ENCODE peak calls at places on chromosomes 2 and 18, in ten cellular contexts. One of them, this sample, is unnamed.

GRCh38 chr2:158542577-158542976 is 85.8 kb downstream of the PKP4 start:
- DNase-seq in mammary epithelial cell: no peak
- DNase-seq in upper lobe of right lung: no peak
- DNase-seq in tibial nerve: no peak
- DNase-seq in BE2C: no peak
- DNase-seq in ovary: no peak
- DNase-seq in ascending aorta: no peak
- DNase-seq in K562: no peak
- DNase-seq in effector memory CD4-positive, alpha-beta T cell: no peak
- DNase-seq in CD8-positive, alpha-beta T cell: no peak
- DNase-seq in this sample: no peak

GRCh38 chr2:100624536-100624935 is 61.7 kb downstream of the PDCL3 start:
- DNase-seq in mammary epithelial cell: no peak
- DNase-seq in upper lobe of right lung: no peak
- DNase-seq in tibial nerve: no peak
- DNase-seq in BE2C: no peak
- DNase-seq in ovary: no peak
- DNase-seq in ascending aorta: no peak
- DNase-seq in K562: no peak
- DNase-seq in effector memory CD4-positive, alpha-beta T cell: no peak
- DNase-seq in CD8-positive, alpha-beta T cell: no peak
- DNase-seq in this sample: no peak

GRCh38 chr2:147026664-147027278 is 818.1 kb upstream of the ACVR2A start:
- DNase-seq in mammary epithelial cell: peak
- DNase-seq in upper lobe of right lung: no peak
- DNase-seq in tibial nerve: no peak
- DNase-seq in BE2C: no peak
- DNase-seq in ovary: no peak
- DNase-seq in ascending aorta: no peak
- DNase-seq in K562: no peak
- DNase-seq in effector memory CD4-positive, alpha-beta T cell: no peak
- DNase-seq in CD8-positive, alpha-beta T cell: no peak
- DNase-seq in this sample: peak

GRCh38 chr2:159297042-159297707 is 10.7 kb upstream of the WDSUB1 start:
- DNase-seq in mammary epithelial cell: no peak
- DNase-seq in upper lobe of right lung: no peak
- DNase-seq in tibial nerve: no peak
- DNase-seq in BE2C: no peak
- DNase-seq in ovary: no peak
- DNase-seq in ascending aorta: no peak
- DNase-seq in K562: no peak
- DNase-seq in effector memory CD4-positive, alpha-beta T cell: no peak
- DNase-seq in CD8-positive, alpha-beta T cell: no peak
- DNase-seq in this sample: no peak

GRCh38 chr2:233426619-233427342 is 72.5 kb downstream of the DGKD start:
- DNase-seq in mammary epithelial cell: peak
- DNase-seq in upper lobe of right lung: no peak
- DNase-seq in tibial nerve: no peak
- DNase-seq in BE2C: no peak
- DNase-seq in ovary: no peak
- DNase-seq in ascending aorta: no peak
- DNase-seq in K562: peak
- DNase-seq in effector memory CD4-positive, alpha-beta T cell: no peak
- DNase-seq in CD8-positive, alpha-beta T cell: no peak
- DNase-seq in this sample: no peak

GRCh38 chr2:133886735-133887675 is 318.7 kb upstream of the NCKAP5 start:
- DNase-seq in mammary epithelial cell: peak
- DNase-seq in upper lobe of right lung: peak
- DNase-seq in tibial nerve: peak
- DNase-seq in BE2C: peak
- DNase-seq in ovary: peak
- DNase-seq in ascending aorta: no peak
- DNase-seq in K562: peak
- DNase-seq in effector memory CD4-positive, alpha-beta T cell: peak
- DNase-seq in CD8-positive, alpha-beta T cell: peak
- DNase-seq in this sample: peak

GRCh38 chr2:31037058-31037457 is 101.2 kb downstream of the GALNT14 start:
- DNase-seq in mammary epithelial cell: no peak
- DNase-seq in upper lobe of right lung: no peak
- DNase-seq in tibial nerve: no peak
- DNase-seq in BE2C: no peak
- DNase-seq in ovary: no peak
- DNase-seq in ascending aorta: no peak
- DNase-seq in K562: no peak
- DNase-seq in effector memory CD4-positive, alpha-beta T cell: no peak
- DNase-seq in CD8-positive, alpha-beta T cell: no peak
- DNase-seq in this sample: no peak

GRCh38 chr18:37222383-37223378 is 342.9 kb downstream of the CELF4 start:
- DNase-seq in mammary epithelial cell: no peak
- DNase-seq in upper lobe of right lung: no peak
- DNase-seq in tibial nerve: no peak
- DNase-seq in BE2C: no peak
- DNase-seq in ovary: no peak
- DNase-seq in ascending aorta: no peak
- DNase-seq in K562: no peak
- DNase-seq in effector memory CD4-positive, alpha-beta T cell: no peak
- DNase-seq in CD8-positive, alpha-beta T cell: no peak
- DNase-seq in this sample: no peak

GRCh38 chr2:943821-944220 is 6.8 kb upstream of the SNTG2 start:
- DNase-seq in mammary epithelial cell: no peak
- DNase-seq in upper lobe of right lung: no peak
- DNase-seq in tibial nerve: no peak
- DNase-seq in BE2C: no peak
- DNase-seq in ovary: no peak
- DNase-seq in ascending aorta: no peak
- DNase-seq in K562: no peak
- DNase-seq in effector memory CD4-positive, alpha-beta T cell: no peak
- DNase-seq in CD8-positive, alpha-beta T cell: no peak
- DNase-seq in this sample: no peak

GRCh38 chr2:126495189-126495588 is 160.8 kb upstream of the GYPC start:
- DNase-seq in mammary epithelial cell: no peak
- DNase-seq in upper lobe of right lung: no peak
- DNase-seq in tibial nerve: no peak
- DNase-seq in BE2C: no peak
- DNase-seq in ovary: no peak
- DNase-seq in ascending aorta: no peak
- DNase-seq in K562: no peak
- DNase-seq in effector memory CD4-positive, alpha-beta T cell: no peak
- DNase-seq in CD8-positive, alpha-beta T cell: no peak
- DNase-seq in this sample: no peak

GRCh38 chr18:33923980-33924379 is 300.7 kb downstream of the NOL4 start:
- DNase-seq in mammary epithelial cell: no peak
- DNase-seq in upper lobe of right lung: no peak
- DNase-seq in tibial nerve: no peak
- DNase-seq in BE2C: peak
- DNase-seq in ovary: no peak
- DNase-seq in ascending aorta: no peak
- DNase-seq in K562: no peak
- DNase-seq in effector memory CD4-positive, alpha-beta T cell: no peak
- DNase-seq in CD8-positive, alpha-beta T cell: no peak
- DNase-seq in this sample: no peak

GRCh38 chr2:60759654-60760053 is 3.6 kb downstream of the PAPOLG start:
- DNase-seq in mammary epithelial cell: no peak
- DNase-seq in upper lobe of right lung: no peak
- DNase-seq in tibial nerve: no peak
- DNase-seq in BE2C: no peak
- DNase-seq in ovary: no peak
- DNase-seq in ascending aorta: no peak
- DNase-seq in K562: no peak
- DNase-seq in effector memory CD4-positive, alpha-beta T cell: no peak
- DNase-seq in CD8-positive, alpha-beta T cell: no peak
- DNase-seq in this sample: no peak

GRCh38 chr2:232888839-232889529 is 18.9 kb downstream of the SNORC start:
- DNase-seq in mammary epithelial cell: no peak
- DNase-seq in upper lobe of right lung: no peak
- DNase-seq in tibial nerve: no peak
- DNase-seq in BE2C: no peak
- DNase-seq in ovary: peak
- DNase-seq in ascending aorta: no peak
- DNase-seq in K562: no peak
- DNase-seq in effector memory CD4-positive, alpha-beta T cell: no peak
- DNase-seq in CD8-positive, alpha-beta T cell: no peak
- DNase-seq in this sample: no peak

GRCh38 chr2:226797289-226797988 is 2.2 kb downstream of the IRS1 start:
- DNase-seq in mammary epithelial cell: no peak
- DNase-seq in upper lobe of right lung: peak
- DNase-seq in tibial nerve: no peak
- DNase-seq in BE2C: no peak
- DNase-seq in ovary: peak
- DNase-seq in ascending aorta: no peak
- DNase-seq in K562: no peak
- DNase-seq in effector memory CD4-positive, alpha-beta T cell: no peak
- DNase-seq in CD8-positive, alpha-beta T cell: peak
- DNase-seq in this sample: no peak

GRCh38 chr18:58867281-58867961 is 2.7 kb downstream of the ZNF532 start:
- DNase-seq in mammary epithelial cell: peak
- DNase-seq in upper lobe of right lung: no peak
- DNase-seq in tibial nerve: no peak
- DNase-seq in BE2C: no peak
- DNase-seq in ovary: no peak
- DNase-seq in ascending aorta: no peak
- DNase-seq in K562: no peak
- DNase-seq in effector memory CD4-positive, alpha-beta T cell: no peak
- DNase-seq in CD8-positive, alpha-beta T cell: no peak
- DNase-seq in this sample: no peak

GRCh38 chr2:161120775-161121174 is 39.5 kb upstream of the TANK start:
- DNase-seq in mammary epithelial cell: no peak
- DNase-seq in upper lobe of right lung: no peak
- DNase-seq in tibial nerve: no peak
- DNase-seq in BE2C: no peak
- DNase-seq in ovary: no peak
- DNase-seq in ascending aorta: no peak
- DNase-seq in K562: no peak
- DNase-seq in effector memory CD4-positive, alpha-beta T cell: no peak
- DNase-seq in CD8-positive, alpha-beta T cell: no peak
- DNase-seq in this sample: no peak

GRCh38 chr2:161124186-161124585 is 36.0 kb upstream of the TANK start:
- DNase-seq in mammary epithelial cell: no peak
- DNase-seq in upper lobe of right lung: no peak
- DNase-seq in tibial nerve: no peak
- DNase-seq in BE2C: no peak
- DNase-seq in ovary: no peak
- DNase-seq in ascending aorta: no peak
- DNase-seq in K562: no peak
- DNase-seq in effector memory CD4-positive, alpha-beta T cell: no peak
- DNase-seq in CD8-positive, alpha-beta T cell: no peak
- DNase-seq in this sample: no peak

GRCh38 chr2:161121622-161122021 is 38.6 kb upstream of the TANK start:
- DNase-seq in mammary epithelial cell: no peak
- DNase-seq in upper lobe of right lung: no peak
- DNase-seq in tibial nerve: no peak
- DNase-seq in BE2C: no peak
- DNase-seq in ovary: no peak
- DNase-seq in ascending aorta: no peak
- DNase-seq in K562: no peak
- DNase-seq in effector memory CD4-positive, alpha-beta T cell: no peak
- DNase-seq in CD8-positive, alpha-beta T cell: no peak
- DNase-seq in this sample: no peak

GRCh38 chr2:161122772-161123530 is 37.3 kb upstream of the TANK start:
- DNase-seq in mammary epithelial cell: peak
- DNase-seq in upper lobe of right lung: no peak
- DNase-seq in tibial nerve: peak
- DNase-seq in BE2C: peak
- DNase-seq in ovary: peak
- DNase-seq in ascending aorta: no peak
- DNase-seq in K562: peak
- DNase-seq in effector memory CD4-positive, alpha-beta T cell: no peak
- DNase-seq in CD8-positive, alpha-beta T cell: no peak
- DNase-seq in this sample: peak

DNA sequence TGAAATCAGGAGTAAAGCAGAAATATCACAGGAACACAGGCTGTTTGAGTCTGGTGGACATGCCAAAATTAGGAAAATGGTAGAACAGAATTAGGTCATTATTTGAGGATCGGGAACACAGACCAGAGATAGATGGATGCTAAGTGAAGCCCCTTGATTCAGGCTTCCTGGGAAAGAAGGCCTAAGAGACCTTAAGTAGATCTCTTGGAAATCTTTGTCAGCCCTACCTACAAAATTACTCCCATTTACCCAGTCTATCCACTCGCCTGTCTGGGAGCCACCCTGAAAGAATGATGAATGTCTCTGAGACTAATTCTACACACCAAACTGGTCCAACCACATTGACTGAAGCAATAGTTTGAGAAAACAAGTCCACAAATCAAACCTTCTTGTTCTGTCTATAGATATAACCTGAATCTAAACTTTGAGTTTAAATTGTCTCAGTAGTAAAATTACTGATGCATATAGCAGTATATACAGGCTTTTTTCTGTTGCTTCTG is 36.6 kb upstream of the TANK start:
- DNase-seq in mammary epithelial cell: peak
- DNase-seq in upper lobe of right lung: no peak
- DNase-seq in tibial nerve: no peak
- DNase-seq in BE2C: no peak
- DNase-seq in ovary: no peak
- DNase-seq in ascending aorta: no peak
- DNase-seq in K562: no peak
- DNase-seq in effector memory CD4-positive, alpha-beta T cell: no peak
- DNase-seq in CD8-positive, alpha-beta T cell: no peak
- DNase-seq in this sample: no peak
- H3K4me3 ChIP-seq in mammary epithelial cell: no peak
- H3K4me3 ChIP-seq in upper lobe of right lung: no peak
- H3K4me3 ChIP-seq in tibial nerve: no peak
- H3K4me3 ChIP-seq in BE2C: no peak
- H3K4me3 ChIP-seq in ovary: no peak
- H3K4me3 ChIP-seq in ascending aorta: no peak
- H3K4me3 ChIP-seq in K562: no peak
- H3K4me3 ChIP-seq in effector memory CD4-positive, alpha-beta T cell: no peak
- H3K4me3 ChIP-seq in CD8-positive, alpha-beta T cell: no peak
- H3K4me3 ChIP-seq in this sample: no peak

GRCh38 chr2:230447455-230448451 is 31.8 kb downstream of the SP100 start:
- DNase-seq in mammary epithelial cell: no peak
- DNase-seq in upper lobe of right lung: no peak
- DNase-seq in tibial nerve: no peak
- DNase-seq in BE2C: no peak
- DNase-seq in ovary: no peak
- DNase-seq in ascending aorta: no peak
- DNase-seq in K562: no peak
- DNase-seq in effector memory CD4-positive, alpha-beta T cell: no peak
- DNase-seq in CD8-positive, alpha-beta T cell: no peak
- DNase-seq in this sample: no peak
- H3K4me3 ChIP-seq in mammary epithelial cell: no peak
- H3K4me3 ChIP-seq in upper lobe of right lung: no peak
- H3K4me3 ChIP-seq in tibial nerve: no peak
- H3K4me3 ChIP-seq in BE2C: no peak
- H3K4me3 ChIP-seq in ovary: no peak
- H3K4me3 ChIP-seq in ascending aorta: no peak
- H3K4me3 ChIP-seq in K562: no peak
- H3K4me3 ChIP-seq in effector memory CD4-positive, alpha-beta T cell: no peak
- H3K4me3 ChIP-seq in CD8-positive, alpha-beta T cell: no peak
- H3K4me3 ChIP-seq in this sample: no peak

GRCh38 chr2:73215254-73215653 is 1.2 kb downstream of the SMYD5 start:
- DNase-seq in mammary epithelial cell: no peak
- DNase-seq in upper lobe of right lung: no peak
- DNase-seq in tibial nerve: no peak
- DNase-seq in BE2C: no peak
- DNase-seq in ovary: no peak
- DNase-seq in ascending aorta: no peak
- DNase-seq in K562: no peak
- DNase-seq in effector memory CD4-positive, alpha-beta T cell: no peak
- DNase-seq in CD8-positive, alpha-beta T cell: no peak
- DNase-seq in this sample: no peak
- H3K4me3 ChIP-seq in mammary epithelial cell: peak
- H3K4me3 ChIP-seq in upper lobe of right lung: peak
- H3K4me3 ChIP-seq in tibial nerve: peak
- H3K4me3 ChIP-seq in BE2C: no peak
- H3K4me3 ChIP-seq in ovary: no peak
- H3K4me3 ChIP-seq in ascending aorta: peak
- H3K4me3 ChIP-seq in K562: peak
- H3K4me3 ChIP-seq in effector memory CD4-positive, alpha-beta T cell: no peak
- H3K4me3 ChIP-seq in CD8-positive, alpha-beta T cell: no peak
- H3K4me3 ChIP-seq in this sample: no peak

GRCh38 chr2:17830053-17831034 is 14.1 kb downstream of the MSGN1 start:
- DNase-seq in mammary epithelial cell: peak
- DNase-seq in upper lobe of right lung: peak
- DNase-seq in tibial nerve: peak
- DNase-seq in BE2C: peak
- DNase-seq in ovary: no peak
- DNase-seq in ascending aorta: no peak
- DNase-seq in K562: peak
- DNase-seq in effector memory CD4-positive, alpha-beta T cell: no peak
- DNase-seq in CD8-positive, alpha-beta T cell: no peak
- DNase-seq in this sample: peak
- H3K4me3 ChIP-seq in mammary epithelial cell: peak
- H3K4me3 ChIP-seq in upper lobe of right lung: peak
- H3K4me3 ChIP-seq in tibial nerve: no peak
- H3K4me3 ChIP-seq in BE2C: peak
- H3K4me3 ChIP-seq in ovary: no peak
- H3K4me3 ChIP-seq in ascending aorta: peak
- H3K4me3 ChIP-seq in K562: no peak
- H3K4me3 ChIP-seq in effector memory CD4-positive, alpha-beta T cell: no peak
- H3K4me3 ChIP-seq in CD8-positive, alpha-beta T cell: no peak
- H3K4me3 ChIP-seq in this sample: no peak

This sample was measured in cardiac muscle cell.